ENCODE peak calls at places on chromosomes 13 and 19, in six cellular contexts. C is WTC11, Z is H1, Q is HepG2, O is K562, L is GM12878. B is an unnamed sample.
A peak's percentile ranks its signal among the peaks of the same experiment; 100 is the strongest.

GRCh38 chr19:49801401-49801888 is 11.6 kb downstream of the FUZ start:
- DNase-seq in C (no peak), Z (no peak), Q (no peak), O (no peak), L (no peak), B (no peak)

GRCh38 chr13:76314495-76314894 is 571.7 kb downstream of the KCTD12 start:
- DNase-seq in C (no peak), Z (no peak), Q (no peak), O (peak; percentile 4), L (no peak), B (no peak)

GRCh38 chr19:8390617-8390981 is 439 bp downstream of the RAB11B start:
- DNase-seq in C (peak; percentile 98), Z (peak; percentile 91), Q (peak; percentile 81), O (peak; percentile 94), L (peak; percentile 63), B (peak; percentile 88)

GRCh38 chr13:75566658-75567057 is 17.1 kb downstream of the UCHL3 start:
- DNase-seq in C (no peak), Z (no peak), Q (peak; percentile 31), O (no peak), L (no peak), B (no peak)

GRCh38 chr19:7700128-7700470 is 1.8 kb downstream of the FCER2 start:
- DNase-seq in C (no peak), Z (no peak), Q (no peak), O (no peak), L (no peak), B (no peak)

GRCh38 chr19:48121909-48122371 is 11.3 kb upstream of the PLA2G4C start:
- DNase-seq in C (no peak), Z (no peak), Q (no peak), O (no peak), L (peak; percentile 13), B (no peak)

GRCh38 chr13:113843063-113843654 is 20.7 kb downstream of the GAS6 start:
- DNase-seq in C (no peak), Z (no peak), Q (no peak), O (no peak), L (no peak), B (no peak)

GRCh38 chr19:55668603-55669348 is 6.2 kb upstream of the EPN1 start:
- DNase-seq in C (no peak), Z (no peak), Q (no peak), O (no peak), L (no peak), B (no peak)

GRCh38 chr13:113049981-113050380 is 55.6 kb upstream of the F7 start:
- DNase-seq in C (no peak), Z (no peak), Q (no peak), O (no peak), L (no peak), B (no peak)

GRCh38 chr13:66491241-66491640 is 738.9 kb downstream of the PCDH9 start:
- DNase-seq in C (no peak), Z (no peak), Q (no peak), O (no peak), L (no peak), B (no peak)

GRCh38 chr13:26433776-26434175 is 123.7 kb upstream of the WASF3 start:
- DNase-seq in C (no peak), Z (no peak), Q (no peak), O (no peak), L (no peak), B (no peak)

GRCh38 chr19:10486551-10486950 is 16.6 kb downstream of the KEAP1 start:
- DNase-seq in C (no peak), Z (no peak), Q (no peak), O (no peak), L (no peak), B (no peak)

GRCh38 chr19:40588110-40588854 is 11.6 kb downstream of the SHKBP1 start:
- DNase-seq in C (no peak), Z (no peak), Q (no peak), O (no peak), L (no peak), B (peak; percentile 46)

GRCh38 chr19:44643605-44644390 is at the start of gene PVR:
- DNase-seq in C (peak; percentile 61), Z (peak; percentile 29), Q (peak; percentile 50), O (peak; percentile 58), L (no peak), B (no peak)

GRCh38 chr13:102657630-102658029 is 37.2 kb downstream of the METTL21C start:
- DNase-seq in C (no peak), Z (no peak), Q (no peak), O (no peak), L (no peak), B (no peak)

GRCh38 chr13:27806744-27807387 is 14.6 kb downstream of the GSX1 start:
- DNase-seq in C (no peak), Z (no peak), Q (no peak), O (no peak), L (no peak), B (no peak)

GRCh38 chr19:13122275-13122878 is 4.3 kb downstream of the NACC1 start:
- DNase-seq in C (no peak), Z (no peak), Q (no peak), O (no peak), L (no peak), B (no peak)

GRCh38 chr19:55345818-55346724 is 6.4 kb downstream of the KMT5C start:
- DNase-seq in C (no peak), Z (no peak), Q (no peak), O (peak; percentile 32), L (no peak), B (no peak)

GRCh38 chr13:99930925-99931324 is 40.6 kb downstream of the ZIC5 start:
- DNase-seq in C (no peak), Z (no peak), Q (no peak), O (no peak), L (no peak), B (no peak)

GRCh38 chr19:3810708-3811355 is 24.7 kb upstream of the MATK start:
- DNase-seq in C (no peak), Z (no peak), Q (no peak), O (no peak), L (no peak), B (no peak)

GRCh38 chr13:43852923-43853404 is 26.6 kb downstream of the CCDC122 start:
- DNase-seq in C (no peak), Z (no peak), Q (no peak), O (no peak), L (no peak), B (no peak)

GRCh38 chr13:83498486-83499190 is 383.6 kb downstream of the SLITRK1 start:
- DNase-seq in C (no peak), Z (no peak), Q (no peak), O (no peak), L (no peak), B (no peak)

GRCh38 chr19:12864721-12865715 is 16.2 kb downstream of the DNASE2 start:
- DNase-seq in C (no peak), Z (no peak), Q (peak; percentile 75), O (no peak), L (no peak), B (no peak)

GRCh38 chr13:31950121-31950810 is 81.3 kb upstream of the FRY start:
- DNase-seq in C (no peak), Z (no peak), Q (no peak), O (no peak), L (no peak), B (no peak)

GRCh38 chr19:42207767-42208259 is 9.7 kb downstream of the DEDD2 start:
- DNase-seq in C (no peak), Z (no peak), Q (no peak), O (peak; percentile 70), L (no peak), B (no peak)
- TF ChIP-seq SP1 in C (no peak), Z (no peak), Q (no peak), O (no peak), L (no peak), B (peak; percentile 41)

GRCh38 chr13:36509369-36509768 is 77.1 kb downstream of the CCNA1 start:
- DNase-seq in C (peak; percentile 50), Z (no peak), Q (no peak), O (no peak), L (no peak), B (no peak)
- TF ChIP-seq CTCF in C (peak; percentile 28), Z (peak; percentile 12), Q (no peak), O (no peak), L (peak; percentile 4), B (no peak)

DNA sequence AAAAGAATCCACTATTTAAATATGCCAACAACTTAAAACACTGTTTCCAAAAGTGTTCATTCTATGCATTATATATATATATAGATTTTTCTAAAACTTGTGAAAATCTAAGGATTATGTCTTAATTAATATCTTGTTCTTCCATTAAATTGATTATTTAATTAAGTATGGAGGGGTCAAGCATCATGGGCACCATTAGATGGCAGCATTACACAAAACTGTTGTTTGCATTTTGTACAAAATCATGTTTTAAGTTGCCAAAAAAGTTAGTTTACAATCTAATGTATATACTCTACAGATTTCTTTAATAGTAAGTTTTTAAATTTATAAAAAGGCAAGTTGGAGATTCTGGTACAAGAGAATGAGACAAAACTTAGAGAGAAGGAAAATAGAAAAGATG is 213.2 kb upstream of the EDNRB start:
- DNase-seq in C (no peak), Z (no peak), Q (no peak), O (no peak), L (no peak), B (no peak)
- TF ChIP-seq SP1 in C (no peak), Z (no peak), Q (no peak), O (no peak), L (no peak), B (no peak)

GRCh38 chr19:19214892-19215291 is 3.1 kb downstream of the NCAN start:
- DNase-seq in C (peak; percentile 93), Z (no peak), Q (peak; percentile 30), O (peak; percentile 72), L (no peak), B (no peak)

GRCh38 chr19:19211499-19212432 is at the start of gene NCAN:
- DNase-seq in C (peak; percentile 65), Z (no peak), Q (no peak), O (no peak), L (no peak), B (no peak)

GRCh38 chr19:19213822-19214558 is 2.2 kb downstream of the NCAN start:
- DNase-seq in C (peak; percentile 54), Z (no peak), Q (no peak), O (no peak), L (no peak), B (no peak)

GRCh38 chr19:19215792-19216191 is 4.0 kb downstream of the NCAN start:
- DNase-seq in C (no peak), Z (no peak), Q (no peak), O (no peak), L (no peak), B (no peak)

GRCh38 chr19:19212866-19213265 is 1.1 kb downstream of the NCAN start:
- DNase-seq in C (no peak), Z (no peak), Q (no peak), O (no peak), L (no peak), B (no peak)
- TF ChIP-seq CTCF in C (no peak), Z (no peak), Q (no peak), O (no peak), L (no peak), B (no peak)